ENCODE peak calls at places on chromosomes 2 and 18, in seven cellular contexts. C is upper lobe of left lung, W is neural crest cell, S is H9, Y is stomach, L is mucosa of descending colon, H is AG04450. M is an unnamed sample.

GRCh38 chr2:204145197-204146190 is 208.9 kb downstream of the ICOS start:
- DNase-seq in H (peak), W (peak), L (peak), C (peak), Y (peak), S (peak), M (peak)

GRCh38 chr2:95296036-95296435 is 1.1 kb upstream of the KCNIP3 start:
- DNase-seq in Y (no peak), L (no peak), C (no peak), S (no peak), H (no peak), W (no peak), M (no peak)

GRCh38 chr2:233542507-233542906 is 24.1 kb downstream of the USP40 start:
- DNase-seq in Y (no peak), W (no peak), H (peak), S (no peak), C (no peak), L (no peak), M (no peak)

GRCh38 chr2:173997269-173997668 is 32.1 kb upstream of the SP3 start:
- DNase-seq in L (peak), C (peak), Y (peak), H (no peak), W (no peak), S (no peak), M (peak)

GRCh38 chr2:231680284-231680991 is 27.9 kb upstream of the PTMA start:
- DNase-seq in C (peak), L (peak), W (peak), Y (peak), S (peak), H (no peak), M (no peak)

GRCh38 chr2:161825429-161825828 is 201.2 kb downstream of the SLC4A10 start:
- DNase-seq in L (no peak), W (no peak), C (no peak), S (no peak), H (no peak), Y (no peak), M (no peak)

GRCh38 chr2:105321875-105322646 is 7.5 kb downstream of the TGFBRAP1 start:
- DNase-seq in W (no peak), S (no peak), H (no peak), L (no peak), Y (no peak), C (no peak), M (no peak)

GRCh38 chr2:152647417-152648010 is 69.7 kb downstream of the PRPF40A start:
- DNase-seq in W (no peak), S (no peak), C (peak), L (peak), H (no peak), Y (peak), M (no peak)

GRCh38 chr2:71610671-71611070 is 157.3 kb downstream of the DYSF start:
- DNase-seq in S (peak), H (no peak), Y (peak), C (peak), L (no peak), W (no peak), M (no peak)

GRCh38 chr2:151262629-151263028 is 966 bp upstream of the RBM43 start:
- DNase-seq in C (no peak), W (no peak), Y (no peak), L (no peak), H (no peak), S (peak), M (no peak)

GRCh38 chr2:8927510-8928456 is 75.7 kb downstream of the MBOAT2 start:
- DNase-seq in S (no peak), C (peak), H (no peak), Y (no peak), W (no peak), L (no peak), M (no peak)

GRCh38 chr2:170375192-170375591 is 197.2 kb downstream of the MYO3B start:
- DNase-seq in S (no peak), Y (no peak), H (no peak), W (no peak), C (no peak), L (no peak), M (no peak)

GRCh38 chr2:58708565-58708964 is 467.4 kb upstream of the FANCL start:
- DNase-seq in W (no peak), C (no peak), Y (no peak), H (no peak), L (no peak), S (no peak), M (no peak)

GRCh38 chr18:13553449-13553848 is 172.9 kb downstream of the FAM210A start:
- DNase-seq in S (no peak), H (no peak), C (no peak), Y (no peak), W (no peak), L (no peak), M (no peak)

GRCh38 chr18:78768655-78769501 is 210.7 kb upstream of the SALL3 start:
- DNase-seq in H (no peak), L (no peak), C (no peak), W (no peak), Y (peak), S (no peak), M (no peak)

GRCh38 chr2:128784626-128785306 is 466.1 kb upstream of the HS6ST1 start:
- DNase-seq in S (peak), W (no peak), C (no peak), Y (no peak), H (no peak), L (no peak), M (no peak)

DNA sequence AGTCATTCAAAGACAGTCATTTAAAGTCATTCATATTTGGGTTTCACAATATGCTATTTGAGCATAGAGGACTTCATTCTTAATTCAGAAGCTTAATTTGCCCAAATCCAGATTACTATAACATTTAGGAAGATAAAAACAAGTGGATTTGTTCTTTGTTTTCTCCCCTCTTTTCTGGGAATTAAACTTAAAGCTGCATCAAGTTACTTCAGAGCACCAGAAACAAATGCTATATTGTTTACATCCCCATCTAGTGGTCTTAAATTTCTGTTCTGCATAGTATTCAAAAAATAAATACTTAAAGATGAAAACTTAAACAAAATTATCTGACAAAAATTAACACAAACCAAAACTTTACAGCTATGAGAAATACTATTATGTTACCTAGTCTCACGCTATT is 34.7 kb upstream of the MARCHF7 start:
- DNase-seq in C (no peak), S (no peak), W (no peak), Y (no peak), L (no peak), H (no peak), M (no peak)
- TF ChIP-seq CTCF in C (no peak), S (peak), W (no peak), Y (no peak), L (no peak), H (peak), M (no peak)

GRCh38 chr2:85830645-85831044 is 58.1 kb downstream of the ST3GAL5 start:
- DNase-seq in L (no peak), W (no peak), S (no peak), Y (no peak), C (no peak), H (no peak), M (no peak)
- TF ChIP-seq CTCF in L (no peak), W (no peak), S (no peak), Y (no peak), C (peak), H (no peak), M (no peak)

GRCh38 chr2:171745806-171746205 is 58.5 kb downstream of the DYNC1I2 start:
- DNase-seq in L (no peak), H (no peak), W (no peak), Y (no peak), C (no peak), S (no peak), M (no peak)

GRCh38 chr2:171745141-171745540 is 57.9 kb downstream of the DYNC1I2 start:
- DNase-seq in S (no peak), H (no peak), L (no peak), Y (no peak), C (no peak), W (no peak), M (no peak)

DNA sequence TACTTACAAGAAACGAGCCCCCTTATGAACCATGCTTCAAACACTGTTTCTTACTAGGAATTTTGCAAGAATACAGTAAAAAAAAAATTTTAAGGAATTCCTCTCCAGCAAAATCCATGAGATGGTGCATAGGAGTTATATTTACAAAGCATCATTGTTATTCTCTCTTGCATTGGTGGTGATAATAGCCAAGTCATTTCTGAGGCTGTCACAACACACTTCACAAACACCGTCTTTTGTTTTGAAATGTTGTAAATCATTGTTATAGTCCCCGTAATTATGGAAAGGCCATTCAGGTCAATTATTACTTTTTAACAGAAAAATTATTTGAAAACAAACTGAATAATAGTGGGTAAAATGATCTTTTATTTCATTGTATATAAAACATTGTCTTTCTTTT is 60.1 kb downstream of the DYNC1I2 start:
- DNase-seq in W (no peak), H (no peak), C (no peak), Y (no peak), L (no peak), S (no peak), M (no peak)
- TF ChIP-seq CTCF in W (no peak), H (no peak), C (no peak), Y (no peak), L (no peak), S (no peak), M (no peak)

DNA sequence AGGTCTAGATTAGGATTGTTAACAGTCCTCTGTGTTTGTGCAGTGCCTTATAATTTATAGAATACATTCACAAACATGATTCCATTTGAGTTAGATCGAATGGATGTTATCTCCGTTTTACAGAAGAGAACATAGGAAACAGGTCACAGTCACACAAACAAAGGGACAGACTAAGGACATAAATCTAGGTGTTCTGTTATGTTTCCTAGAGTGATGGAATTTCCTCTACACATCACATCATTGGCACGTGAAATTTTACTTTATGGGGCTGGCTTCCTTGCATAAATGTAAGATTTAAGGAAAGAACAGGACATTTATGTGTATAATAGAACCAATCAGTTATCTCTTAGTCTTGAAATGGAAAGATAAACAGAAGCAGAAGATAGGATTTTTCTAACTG is 6.4 kb downstream of the TRIM54 start:
- DNase-seq in L (no peak), W (no peak), C (no peak), H (no peak), Y (no peak), S (no peak), M (no peak)
- TF ChIP-seq CTCF in L (no peak), W (no peak), C (no peak), H (no peak), Y (no peak), S (no peak), M (no peak)

DNA sequence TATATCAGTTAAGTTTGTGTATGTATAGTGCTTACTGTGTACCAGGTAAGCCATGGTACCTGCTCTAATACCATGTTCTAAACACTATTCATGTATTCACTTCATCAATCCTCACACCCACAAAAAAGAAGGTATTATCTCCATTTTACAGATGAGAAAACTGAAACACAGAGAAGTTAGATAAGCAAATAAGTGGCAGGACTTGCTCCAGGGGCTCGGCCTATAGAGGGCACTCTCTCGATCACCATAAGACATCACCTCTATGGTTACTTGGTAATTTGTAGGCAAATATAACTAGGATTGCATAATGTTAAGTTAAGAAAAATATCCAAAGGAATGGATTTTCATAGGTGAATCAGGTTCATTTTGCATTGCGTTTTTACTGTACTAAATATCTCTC is 118.1 kb upstream of the FN1 start:
- DNase-seq in S (no peak), Y (no peak), W (no peak), H (no peak), C (no peak), L (no peak), M (no peak)
- TF ChIP-seq CTCF in S (peak), Y (no peak), W (no peak), H (no peak), C (no peak), L (no peak), M (no peak)

DNA sequence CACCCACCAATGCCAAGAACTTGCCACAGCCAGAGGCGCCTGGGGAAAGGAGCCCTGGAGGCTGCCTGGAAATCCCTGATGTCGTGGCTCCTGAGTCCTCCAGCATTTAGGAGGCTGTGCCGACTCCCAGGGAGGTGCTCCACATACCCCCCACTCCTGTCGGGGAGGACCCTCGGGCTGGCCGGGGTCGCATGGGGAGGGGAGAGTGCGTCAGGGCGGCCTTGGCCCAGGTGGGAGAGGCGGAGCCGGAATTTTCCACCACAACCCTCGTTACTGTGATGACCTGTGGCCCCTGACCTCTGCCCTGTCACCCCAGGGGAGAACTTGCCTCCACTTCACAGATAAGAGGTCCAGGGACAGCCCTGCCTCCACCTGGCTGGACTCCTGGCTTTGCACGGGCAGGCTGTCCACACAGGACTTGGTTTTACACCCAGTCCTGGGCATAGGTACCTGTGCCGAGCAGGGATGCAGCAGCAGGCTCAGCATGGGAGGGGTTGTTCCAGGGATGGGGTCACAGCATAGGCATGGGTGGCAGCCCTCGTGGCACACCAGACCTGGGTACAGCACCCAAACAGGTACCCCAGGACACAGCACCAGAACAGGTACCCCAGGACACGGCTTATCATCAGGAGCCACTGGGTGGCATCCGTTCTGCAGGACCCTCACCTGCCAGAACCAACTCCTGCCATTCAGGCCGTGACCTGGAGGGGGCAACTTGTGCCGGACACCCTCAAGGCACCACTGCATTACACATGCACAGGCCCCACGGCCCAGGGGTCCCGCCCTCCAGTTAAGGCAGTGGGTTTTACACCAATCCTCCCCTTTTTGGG is 12.3 kb upstream of the AGXT start:
- DNase-seq in W (no peak), C (no peak), L (no peak), S (peak), H (no peak), Y (no peak), M (no peak)
- TF ChIP-seq CTCF in W (peak), C (no peak), L (no peak), S (peak), H (no peak), Y (no peak), M (no peak)

DNA sequence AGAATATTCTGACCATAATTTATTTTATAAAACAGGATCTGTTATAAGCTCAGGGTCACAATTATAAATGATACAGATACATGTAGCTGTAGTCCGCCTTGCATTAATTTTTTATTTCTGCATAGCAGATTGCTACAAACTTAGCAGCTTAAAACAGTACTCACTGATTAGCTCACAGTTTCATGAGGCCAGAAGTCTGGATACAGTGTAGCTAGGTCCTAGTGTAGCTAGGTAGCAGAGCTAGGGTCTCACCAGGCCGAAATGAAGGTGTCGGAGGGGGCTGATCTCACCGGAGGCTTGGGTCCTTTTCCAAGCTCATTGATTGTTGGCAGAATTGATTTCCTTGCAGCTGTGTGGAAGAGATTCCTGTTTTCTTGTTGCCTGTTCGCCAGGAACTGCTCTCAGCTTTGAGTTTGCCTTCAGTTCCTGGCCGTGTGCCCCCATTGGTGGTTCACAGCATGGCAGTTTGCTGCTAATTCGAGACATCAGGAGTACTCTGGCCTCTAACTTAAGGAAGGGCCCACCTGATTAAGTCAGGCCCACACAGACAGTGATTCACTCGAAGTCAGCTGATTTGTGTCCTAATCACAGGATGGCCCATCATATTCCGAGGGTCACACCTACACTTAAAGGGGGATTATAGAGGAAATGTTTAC is 18.4 kb downstream of the NAPG start:
- DNase-seq in H (no peak), W (no peak), Y (no peak), C (no peak), S (no peak), L (no peak), M (no peak)
- TF ChIP-seq CTCF in H (no peak), W (peak), Y (no peak), C (no peak), S (peak), L (no peak), M (no peak)

DNA sequence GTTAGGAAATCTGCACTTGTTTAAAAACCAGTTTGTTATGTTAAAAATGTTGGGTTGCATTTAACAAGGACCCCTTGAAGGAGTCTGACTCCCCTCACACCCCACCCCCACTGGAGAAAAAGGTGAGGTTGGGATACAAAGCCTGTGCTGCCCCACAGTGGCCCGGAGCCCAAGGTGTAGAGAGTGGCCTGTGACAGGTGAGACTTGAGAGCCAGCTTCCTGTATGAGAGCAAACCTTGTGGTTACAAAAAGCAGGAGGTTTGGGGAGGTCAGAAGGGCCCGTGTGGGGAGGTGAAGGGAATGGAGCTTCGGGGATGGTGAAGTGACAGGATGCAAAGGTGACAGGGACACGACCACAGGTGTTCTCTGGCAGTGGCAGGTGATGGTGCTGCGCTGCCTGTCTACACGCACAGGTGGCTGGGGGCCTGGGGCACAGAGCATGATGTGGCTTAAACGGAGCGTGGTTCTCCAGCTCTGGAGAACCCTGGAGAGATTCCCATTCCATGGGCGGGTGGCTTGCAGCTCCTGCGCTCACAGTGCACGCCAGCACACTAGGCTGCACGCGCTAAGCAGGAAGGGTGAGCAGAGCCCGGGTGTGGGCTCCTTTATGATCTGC is 29.0 kb downstream of the IMPA2 start:
- DNase-seq in S (no peak), L (peak), Y (peak), H (no peak), W (no peak), C (peak), M (no peak)
- TF ChIP-seq CTCF in S (peak), L (no peak), Y (no peak), H (no peak), W (no peak), C (peak), M (no peak)

M was measured in activated B cell treated with CpG ODN at 0.5 μM for 24 hours.